ENCODE peak calls at places on chromosomes 13 and 19, in four cellular contexts. Q is astrocyte of the spinal cord, P is ELF-1, I is GM23338. L is an unnamed sample.

GRCh38 chr13:111519041-111519440 is 198.6 kb downstream of the TEX29 start:
- DNase-seq in Q (no peak), P (no peak), I (no peak), L (no peak)

GRCh38 chr19:28980236-28980868 is 232.6 kb downstream of the UQCRFS1 start:
- DNase-seq in Q (no peak), P (peak), I (peak), L (no peak)

GRCh38 chr13:26075498-26075897 is 23.7 kb upstream of the SHISA2 start:
- DNase-seq in Q (peak), P (peak), I (peak), L (no peak)

GRCh38 chr19:30112171-30112570 is 170.1 kb downstream of the URI1 start:
- DNase-seq in Q (no peak), P (no peak), I (no peak), L (no peak)

GRCh38 chr13:99083976-99084375 is 106.1 kb upstream of the DOCK9 start:
- DNase-seq in Q (no peak), P (no peak), I (no peak), L (no peak)

GRCh38 chr13:77409412-77409811 is 82.5 kb upstream of the MYCBP2 start:
- DNase-seq in Q (no peak), P (peak), I (peak), L (no peak)

GRCh38 chr13:86870388-86870966 is 800.7 kb upstream of the SLITRK5 start:
- DNase-seq in Q (peak), P (no peak), I (peak), L (no peak)

GRCh38 chr19:49409441-49410029 is 13.7 kb downstream of the PTH2 start:
- DNase-seq in Q (no peak), P (no peak), I (no peak), L (peak)

GRCh38 chr19:13053761-13054604 is 48.7 kb downstream of the LYL1 start:
- DNase-seq in Q (peak), P (peak), I (peak), L (no peak)

GRCh38 chr13:42762917-42763316 is 18.5 kb upstream of the FAM216B start:
- DNase-seq in Q (peak), P (no peak), I (no peak), L (no peak)

L was measured in activated CD8-positive, alpha-beta T cell treated with anti-CD3 and anti-CD28 coated beads, Interleukin-2, amount 10 ng/mL, durations not matched to agents 7 days and 5 days.